ENCODE peak calls at places on chromosomes 1 and 21, in six cellular contexts. T is NCI-H1694, H is stomach, X is amygdala, L is astrocyte of the spinal cord, F is PC-3. J is an unnamed sample.

GRCh38 chr1:14599173-14599754 is 779 bp downstream of the KAZN start:
- DNase-seq in H (no peak), F (no peak), L (no peak), T (no peak), X (no peak), J (no peak)

GRCh38 chr1:109091196-109092193 is 931 bp downstream of the TMEM167B start:
- DNase-seq in F (no peak), X (no peak), L (peak), T (no peak), H (no peak), J (no peak)

GRCh38 chr1:27604579-27605299 is 795 bp upstream of the AHDC1 start:
- DNase-seq in X (no peak), H (no peak), L (no peak), T (no peak), F (no peak), J (no peak)

GRCh38 chr1:44791364-44791801 is 3.4 kb upstream of the BEST4 start:
- DNase-seq in F (no peak), T (no peak), H (no peak), X (no peak), L (no peak), J (no peak)

GRCh38 chr21:9750341-9751086 is 770.9 kb upstream of the TPTE start:
- DNase-seq in T (no peak), X (no peak), F (no peak), H (no peak), L (no peak), J (no peak)

GRCh38 chr1:153985341-153985912 is 712 bp downstream of the RAB13 start:
- DNase-seq in H (no peak), F (no peak), L (peak), T (no peak), X (no peak), J (no peak)

GRCh38 chr1:115674011-115674410 is 32.2 kb downstream of the VANGL1 start:
- DNase-seq in F (no peak), L (no peak), H (no peak), T (no peak), X (no peak), J (no peak)

GRCh38 chr1:209107535-209107934 is 476.0 kb upstream of the CAMK1G start:
- DNase-seq in L (no peak), X (no peak), H (no peak), F (no peak), T (no peak), J (no peak)

GRCh38 chr1:166307261-166308188 is 140.7 kb upstream of the FAM78B start:
- DNase-seq in T (peak), L (no peak), H (no peak), X (no peak), F (no peak), J (no peak)

GRCh38 chr1:221777434-221778072 is 35.7 kb upstream of the DUSP10 start:
- DNase-seq in X (no peak), T (no peak), F (no peak), H (no peak), L (no peak), J (no peak)

GRCh38 chr1:205301220-205301821 is 20.2 kb downstream of the NUAK2 start:
- DNase-seq in T (no peak), H (peak), X (no peak), F (peak), L (peak), J (no peak)

GRCh38 chr1:40423264-40423642 is 27.0 kb upstream of the ZFP69B start:
- DNase-seq in T (no peak), F (no peak), X (no peak), L (no peak), H (no peak), J (no peak)

GRCh38 chr1:160375788-160376524 is 9.1 kb downstream of the NHLH1 start:
- DNase-seq in X (no peak), F (no peak), T (no peak), H (no peak), L (no peak), J (no peak)

GRCh38 chr1:16122361-16122881 is 33.4 kb downstream of the EPHA2 start:
- DNase-seq in H (no peak), L (peak), T (no peak), X (no peak), F (peak), J (no peak)

GRCh38 chr1:41872074-41872473 is 46.6 kb downstream of the HIVEP3 start:
- DNase-seq in F (no peak), X (no peak), L (no peak), T (no peak), H (no peak), J (no peak)

GRCh38 chr1:51753969-51754368 is 124.6 kb downstream of the NRDC start:
- DNase-seq in T (no peak), L (no peak), X (no peak), F (no peak), H (no peak), J (no peak)